ENCODE peak calls at places on chromosomes 6 and 20, in six cellular contexts. Z is NT2/D1, X is left colon, H is T-cell, T is cardiac muscle cell, Y is LHCN-M2. E is an unnamed sample.

GRCh38 chr6:142913511-142914047 is 31.4 kb downstream of the HIVEP2 start:
- DNase-seq in Z (no peak), X (peak), H (peak), T (no peak), Y (no peak), E (no peak)

GRCh38 chr6:45305546-45305945 is 22.6 kb upstream of the RUNX2 start:
- DNase-seq in Z (no peak), X (no peak), H (no peak), T (no peak), Y (peak), E (no peak)

GRCh38 chr6:148422085-148422484 is 79.4 kb downstream of the SASH1 start:
- DNase-seq in Z (no peak), X (no peak), H (no peak), T (no peak), Y (no peak), E (no peak)

GRCh38 chr20:24208652-24209051 is 220.1 kb upstream of the GGTLC1 start:
- DNase-seq in Z (peak), X (no peak), H (no peak), T (peak), Y (no peak), E (no peak)

GRCh38 chr6:135904666-135905065 is 53.2 kb downstream of the PDE7B start:
- DNase-seq in Z (no peak), X (no peak), H (no peak), T (no peak), Y (no peak), E (no peak)

GRCh38 chr6:163563303-163563702 is 148.8 kb downstream of the QKI start:
- DNase-seq in Z (no peak), X (no peak), H (no peak), T (no peak), Y (no peak), E (no peak)

GRCh38 chr6:84061174-84061573 is 27.6 kb downstream of the MRAP2 start:
- DNase-seq in Z (no peak), X (no peak), H (no peak), T (no peak), Y (no peak), E (no peak)

GRCh38 chr20:37703338-37703660 is 9.5 kb downstream of the CTNNBL1 start:
- DNase-seq in Z (no peak), X (no peak), H (no peak), T (no peak), Y (no peak), E (no peak)

GRCh38 chr20:16518068-16518783 is 55.0 kb downstream of the KIF16B start:
- DNase-seq in Z (peak), X (peak), H (no peak), T (peak), Y (peak), E (no peak)

GRCh38 chr6:109236140-109237081 is 141.1 kb downstream of the CEP57L1 start:
- DNase-seq in Z (peak), X (peak), H (no peak), T (peak), Y (no peak), E (peak)

GRCh38 chr6:12911387-12911960 is 194.9 kb downstream of the PHACTR1 start:
- DNase-seq in Z (no peak), X (no peak), H (no peak), T (peak), Y (peak), E (no peak)

GRCh38 chr6:126716826-126717514 is 377.1 kb downstream of the CENPW start:
- DNase-seq in Z (no peak), X (no peak), H (no peak), T (peak), Y (peak), E (no peak)

GRCh38 chr20:41218466-41218865 is 81.1 kb downstream of the PLCG1 start:
- DNase-seq in Z (no peak), X (no peak), H (no peak), T (no peak), Y (peak), E (no peak)

GRCh38 chr20:40813213-40813510 is 124.1 kb upstream of the MAFB start:
- DNase-seq in Z (no peak), X (no peak), H (no peak), T (no peak), Y (no peak), E (no peak)